ENCODE peak calls at places on chromosomes 4 and X, in six cellular contexts. Y, R, Q, X, T and K are unnamed samples. For H3K4me1, the result is how much of the 10 kb centered on the place peaks cover.

GRCh38 chr4:71333960-71334951 is 4.6 kb upstream of the SLC4A4 start:
- DNase-seq in Y (no peak), R (no peak), Q (no peak), X (no peak), T (no peak), K (no peak)

GRCh38 chrX:23902419-23902818 is 5.3 kb downstream of the APOO start:
- DNase-seq in Y (no peak), R (peak), Q (no peak), X (no peak), T (no peak), K (peak)

GRCh38 chr4:41146196-41146595 is 68.1 kb downstream of the APBB2 start:
- DNase-seq in Y (no peak), R (no peak), Q (no peak), X (no peak), T (no peak), K (no peak)

GRCh38 chr4:8537041-8537461 is 43.1 kb upstream of the GPR78 start:
- DNase-seq in Y (no peak), R (peak), Q (peak), X (peak), T (peak), K (no peak)

GRCh38 chr4:16066586-16067128 is 17.2 kb downstream of the PROM1 start:
- DNase-seq in Y (no peak), R (no peak), Q (no peak), X (no peak), T (no peak), K (no peak)

GRCh38 chr4:122010610-122011009 is 58.8 kb upstream of the TRPC3 start:
- DNase-seq in Y (no peak), R (no peak), Q (no peak), X (no peak), T (no peak), K (no peak)

GRCh38 chr4:169611157-169611556 is 1.2 kb downstream of the NEK1 start:
- DNase-seq in Y (no peak), R (no peak), Q (no peak), X (no peak), T (no peak), K (no peak)

GRCh38 chr4:153684182-153685073 is at the start of gene TLR2:
- DNase-seq in Y (peak), R (peak), Q (peak), X (peak), T (peak), K (peak)

GRCh38 chr4:4666693-4667642 is 125.1 kb upstream of the STX18 start:
- DNase-seq in Y (no peak), R (peak), Q (no peak), X (no peak), T (no peak), K (no peak)

GRCh38 chrX:17285983-17286382 is 89.0 kb upstream of the NHS start:
- DNase-seq in Y (no peak), R (no peak), Q (no peak), X (no peak), T (no peak), K (no peak)

GRCh38 chr4:38109896-38110295 is 149.7 kb downstream of the PTTG2 start:
- DNase-seq in Y (no peak), R (peak), Q (no peak), X (no peak), T (peak), K (no peak)

GRCh38 chr4:26065833-26066232 is 151.8 kb downstream of the SMIM20 start:
- DNase-seq in Y (no peak), R (no peak), Q (no peak), X (no peak), T (no peak), K (no peak)

GRCh38 chr4:87946766-87947165 is 28.7 kb upstream of the SPP1 start:
- DNase-seq in Y (no peak), R (no peak), Q (no peak), X (no peak), T (no peak), K (no peak)

GRCh38 chr4:149322203-149322602 is 493.4 kb downstream of the IQCM start:
- DNase-seq in Y (no peak), R (no peak), Q (no peak), X (no peak), T (no peak), K (no peak)

GRCh38 chr4:103996059-103996458 is 276.3 kb upstream of the TACR3 start:
- DNase-seq in Y (no peak), R (peak), Q (no peak), X (no peak), T (no peak), K (no peak)

GRCh38 chr4:6332042-6332668 is 62.5 kb downstream of the WFS1 start:
- DNase-seq in Y (no peak), R (no peak), Q (no peak), X (no peak), T (peak), K (no peak)

GRCh38 chr4:137524642-137525384 is 7.5 kb downstream of the PCDH18 start:
- DNase-seq in Y (no peak), R (no peak), Q (no peak), X (no peak), T (no peak), K (no peak)

GRCh38 chr4:133424611-133425010 is 275.5 kb downstream of the PCDH10 start:
- DNase-seq in Y (no peak), R (no peak), Q (no peak), X (no peak), T (no peak), K (no peak)

GRCh38 chr4:3269105-3269927 is 20.4 kb downstream of the MSANTD1 start:
- DNase-seq in Y (no peak), R (peak), Q (no peak), X (no peak), T (peak), K (no peak)

GRCh38 chrX:154526901-154527675 is 11.1 kb upstream of the FAM3A start:
- DNase-seq in Y (peak), R (peak), Q (peak), X (peak), T (peak), K (peak)

GRCh38 chrX:20066968-20067708 is 49.6 kb downstream of the MAP7D2 start:
- DNase-seq in Y (no peak), R (peak), Q (no peak), X (no peak), T (no peak), K (no peak)

GRCh38 chr4:17166954-17167353 is 268.5 kb upstream of the LDB2 start:
- DNase-seq in Y (peak), R (no peak), Q (no peak), X (no peak), T (no peak), K (no peak)

GRCh38 chr4:79225360-79225759 is 100.5 kb downstream of the NAA11 start:
- DNase-seq in Y (no peak), R (no peak), Q (no peak), X (no peak), T (no peak), K (no peak)

GRCh38 chrX:32894679-32895078 is 316.7 kb downstream of the DMD start:
- DNase-seq in Y (no peak), R (no peak), Q (no peak), X (no peak), T (no peak), K (no peak)

GRCh38 chr4:48699470-48699869 is 80.6 kb downstream of the FRYL start:
- DNase-seq in Y (no peak), R (peak), Q (no peak), X (no peak), T (no peak), K (no peak)

GRCh38 chr4:146330392-146330791 is 116.1 kb downstream of the REELD1 start:
- DNase-seq in Y (no peak), R (no peak), Q (no peak), X (no peak), T (no peak), K (no peak)

GRCh38 chrX:43655151-43655676 is 885 bp upstream of the MAOA start:
- DNase-seq in Y (peak), R (peak), Q (peak), X (no peak), T (peak), K (peak)

GRCh38 chrX:18010251-18010650 is 149.2 kb upstream of the RAI2 start:
- DNase-seq in Y (no peak), R (peak), Q (no peak), X (no peak), T (no peak), K (no peak)

GRCh38 chr4:177479063-177479462 is 36.8 kb upstream of the AGA start:
- DNase-seq in Y (no peak), R (no peak), Q (no peak), X (no peak), T (no peak), K (no peak)

GRCh38 chr4:48635310-48635709 is 144.8 kb downstream of the FRYL start:
- DNase-seq in Y (no peak), R (no peak), Q (no peak), X (no peak), T (no peak), K (no peak)

GRCh38 chr4:126018274-126018673 is 703.5 kb downstream of the FAT4 start:
- DNase-seq in Y (no peak), R (no peak), Q (no peak), X (no peak), T (no peak), K (no peak)

GRCh38 chrX:13747836-13748235 is 13.3 kb downstream of the OFD1 start:
- DNase-seq in Y (no peak), R (peak), Q (no peak), X (no peak), T (peak), K (peak)

GRCh38 chr4:29539226-29539625 is 1180.9 kb upstream of the PCDH7 start:
- DNase-seq in Y (no peak), R (no peak), Q (no peak), X (no peak), T (no peak), K (no peak)

GRCh38 chr4:86831262-86832090 is 17.7 kb downstream of the SLC10A6 start:
- DNase-seq in Y (no peak), R (peak), Q (no peak), X (no peak), T (no peak), K (no peak)

GRCh38 chrX:15441464-15441863 is 51.7 kb downstream of the PIR start:
- DNase-seq in Y (no peak), R (no peak), Q (no peak), X (no peak), T (no peak), K (no peak)

GRCh38 chr4:627751-628150 is 2.4 kb downstream of the PDE6B start:
- DNase-seq in Y (no peak), R (no peak), Q (no peak), X (no peak), T (no peak), K (no peak)

GRCh38 chrX:108138814-108139213 is 47.2 kb downstream of the ATG4A start:
- DNase-seq in Y (no peak), R (no peak), Q (no peak), X (no peak), T (no peak), K (no peak)

GRCh38 chr4:171308661-171309060 is 504.5 kb upstream of the GALNTL6 start:
- DNase-seq in Y (no peak), R (no peak), Q (no peak), X (no peak), T (no peak), K (no peak)

GRCh38 chr4:187204389-187204920 is 480.8 kb upstream of the FAT1 start:
- DNase-seq in Y (no peak), R (no peak), Q (no peak), X (no peak), T (no peak), K (no peak)

DNA sequence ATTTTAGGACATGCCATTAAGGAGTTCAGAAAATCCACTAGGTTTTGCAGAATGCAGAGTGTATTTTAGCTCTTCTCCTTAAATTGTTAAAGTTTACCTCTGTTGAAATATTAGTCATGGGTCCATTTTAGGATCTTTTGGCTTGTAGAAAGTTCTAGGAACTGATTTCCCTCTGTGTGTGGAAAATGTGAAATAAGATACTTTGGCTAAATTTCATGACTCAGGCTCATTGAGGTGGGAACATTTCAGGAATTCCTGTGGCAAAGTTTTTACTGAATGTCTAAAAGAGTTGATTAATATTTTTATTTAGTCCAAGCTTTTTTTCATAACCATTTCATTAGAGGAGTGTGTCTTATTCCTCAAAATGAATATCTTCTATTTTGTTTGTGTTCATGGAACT is 7.0 kb downstream of the FHIP1A start:
- DNase-seq in Y (no peak), R (no peak), Q (no peak), X (no peak), T (no peak), K (no peak)
- H3K4me1 ChIP-seq in Y (under half), R (under half), Q (under half), X (under half), T (under half), K (under half)

DNA sequence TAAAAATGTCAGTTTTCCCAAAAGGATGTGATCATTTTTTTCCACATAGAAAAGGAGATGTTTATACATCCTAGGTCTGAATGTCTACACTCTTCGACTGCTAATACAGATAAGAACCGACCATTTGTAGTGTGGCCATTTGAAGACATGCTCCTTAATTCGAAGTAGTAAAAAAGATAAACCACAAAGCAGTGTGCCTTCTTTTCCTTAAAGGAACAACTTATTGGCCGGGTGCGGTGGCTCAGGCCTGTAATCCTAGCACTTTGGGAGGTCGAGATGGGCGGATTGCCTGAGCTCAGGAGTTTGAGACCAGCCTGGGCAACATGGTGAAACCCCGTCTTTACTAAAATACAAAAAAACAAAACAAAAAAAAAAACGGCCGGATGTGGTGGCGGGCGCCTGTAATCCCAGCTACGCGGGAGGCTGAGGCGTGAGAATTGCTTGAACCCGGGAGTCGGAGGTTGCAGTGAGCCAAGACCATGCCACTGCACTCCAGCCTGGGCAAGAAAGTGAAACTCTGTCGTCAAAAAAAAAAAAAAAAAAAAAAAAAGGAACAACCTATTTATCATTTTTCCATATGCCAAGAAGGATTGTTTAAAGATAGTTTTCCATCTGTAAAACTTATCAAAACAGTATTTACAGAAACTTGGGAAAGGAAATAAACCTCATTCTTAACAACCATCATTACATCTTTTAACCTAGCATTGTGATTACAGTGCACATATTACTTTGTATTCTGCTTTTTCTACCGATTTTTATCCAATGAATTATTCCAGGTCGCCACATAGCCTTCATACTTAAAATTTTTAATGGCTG is 2.6 kb downstream of the INTS6L start:
- DNase-seq in Y (no peak), R (no peak), Q (no peak), X (no peak), T (no peak), K (peak)
- H3K4me3 ChIP-seq in Y (peak), R (peak), Q (no peak), X (no peak), T (no peak), K (peak)

GRCh38 chr4:99402765-99403164 is 32.4 kb downstream of the ADH7 start:
- DNase-seq in Y (no peak), R (no peak), Q (no peak), X (no peak), T (no peak), K (no peak)
- H3K4me1 ChIP-seq in Y (under half), R (under half), Q (under half), X (under half), T (under half), K (under half)

GRCh38 chrX:10833299-10834169 is 213.1 kb upstream of the MID1 start:
- DNase-seq in Y (peak), R (peak), Q (peak), X (peak), T (peak), K (no peak)
- H3K4me3 ChIP-seq in Y (peak), R (peak), Q (no peak), X (no peak), T (peak), K (no peak)

GRCh38 chr4:75512336-75513211 is 1.6 kb downstream of the RCHY1 start:
- DNase-seq in Y (no peak), R (no peak), Q (no peak), X (no peak), T (no peak), K (no peak)
- H3K4me1 ChIP-seq in Y (half or more), R (under half), Q (under half), X (under half), T (half or more), K (half or more)